ENCODE peak calls at places on chromosomes 12 and 14, in five cellular contexts. M, F, O, C and A are unnamed samples. For H3K9me3, the result is how much of the 10 kb centered on the place peaks cover.

GRCh38 chr12:59005195-59005961 is 85.1 kb upstream of the LRIG3 start:
- DNase-seq in M (peak), F (no peak), O (no peak), C (no peak), A (no peak)

GRCh38 chr12:68425998-68426397 is 93.8 kb upstream of the MDM1 start:
- DNase-seq in M (peak), F (no peak), O (no peak), C (no peak), A (no peak)

GRCh38 chr14:54724123-54724522 is 157.2 kb downstream of the SAMD4A start:
- DNase-seq in M (no peak), F (no peak), O (no peak), C (no peak), A (no peak)

GRCh38 chr14:104975481-104976197 is 2.5 kb downstream of the AHNAK2 start:
- DNase-seq in M (no peak), F (peak), O (peak), C (peak), A (peak)

GRCh38 chr14:67940894-67941455 is 121.4 kb downstream of the RAD51B start:
- DNase-seq in M (peak), F (no peak), O (no peak), C (no peak), A (no peak)

GRCh38 chr12:122976648-122976975 is 1.6 kb downstream of the OGFOD2 start:
- DNase-seq in M (no peak), F (peak), O (no peak), C (no peak), A (peak)

GRCh38 chr12:50949801-50950302 is 2.5 kb upstream of the HIGD1C start:
- DNase-seq in M (no peak), F (no peak), O (no peak), C (no peak), A (no peak)

GRCh38 chr12:115103884-115104883 is 420.2 kb upstream of the TBX3 start:
- DNase-seq in M (peak), F (peak), O (no peak), C (no peak), A (no peak)

GRCh38 chr12:95262808-95263207 is 45.2 kb downstream of the VEZT start:
- DNase-seq in M (no peak), F (no peak), O (no peak), C (no peak), A (no peak)

GRCh38 chr14:72013606-72014129 is 81.4 kb downstream of the RGS6 start:
- DNase-seq in M (no peak), F (no peak), O (no peak), C (no peak), A (no peak)

GRCh38 chr12:20436367-20436766 is 68.0 kb downstream of the PDE3A start:
- DNase-seq in M (peak), F (no peak), O (no peak), C (no peak), A (no peak)

GRCh38 chr14:73633517-73634332 is 11.1 kb upstream of the DNAL1 start:
- DNase-seq in M (peak), F (peak), O (peak), C (peak), A (peak)

GRCh38 chr12:40105515-40106201 is at the start of gene SLC2A13:
- DNase-seq in M (peak), F (peak), O (peak), C (peak), A (peak)

GRCh38 chr14:105064721-105065143 is 498 bp downstream of the GPR132 start:
- DNase-seq in M (peak), F (no peak), O (no peak), C (peak), A (peak)

GRCh38 chr12:52848661-52849255 is at the start of gene KRT78:
- DNase-seq in M (no peak), F (no peak), O (no peak), C (no peak), A (no peak)

GRCh38 chr12:114685869-114686268 is 1.9 kb upstream of the TBX3 start:
- DNase-seq in M (no peak), F (no peak), O (no peak), C (no peak), A (no peak)

GRCh38 chr12:3035171-3035570 is 42.0 kb upstream of the TSPAN9 start:
- DNase-seq in M (no peak), F (no peak), O (no peak), C (no peak), A (no peak)

GRCh38 chr14:61668267-61668666 is 27.0 kb upstream of the HIF1A start:
- DNase-seq in M (no peak), F (no peak), O (no peak), C (no peak), A (no peak)

GRCh38 chr14:93430319-93430801 is 379 bp upstream of the UNC79 start:
- DNase-seq in M (peak), F (no peak), O (no peak), C (no peak), A (no peak)

GRCh38 chr12:13124661-13125505 is 21.4 kb upstream of the GSG1 start:
- DNase-seq in M (peak), F (no peak), O (no peak), C (no peak), A (no peak)

GRCh38 chr12:19681007-19681406 is 241.7 kb downstream of the AEBP2 start:
- DNase-seq in M (no peak), F (no peak), O (no peak), C (no peak), A (no peak)

GRCh38 chr14:68794856-68795601 is 2.2 kb upstream of the ZFP36L1 start:
- DNase-seq in M (peak), F (no peak), O (no peak), C (no peak), A (no peak)

GRCh38 chr14:88521818-88522217 is 33.0 kb downstream of the PTPN21 start:
- DNase-seq in M (peak), F (no peak), O (no peak), C (no peak), A (no peak)

GRCh38 chr14:27242874-27243273 is 645.0 kb upstream of the NOVA1 start:
- DNase-seq in M (no peak), F (no peak), O (no peak), C (no peak), A (no peak)

GRCh38 chr14:28751467-28752058 is 15.0 kb upstream of the FOXG1 start:
- DNase-seq in M (peak), F (no peak), O (no peak), C (no peak), A (no peak)

GRCh38 chr12:121857322-121858246 is 1.1 kb downstream of the HPD start:
- DNase-seq in M (peak), F (no peak), O (no peak), C (peak), A (no peak)

GRCh38 chr14:75254901-75255300 is 23.7 kb upstream of the FOS start:
- DNase-seq in M (no peak), F (no peak), O (no peak), C (peak), A (peak)

GRCh38 chr12:27220057-27220987 is 23.8 kb upstream of the STK38L start:
- DNase-seq in M (peak), F (no peak), O (no peak), C (no peak), A (no peak)

GRCh38 chr12:107277850-107278249 is 184.5 kb upstream of the CRY1 start:
- DNase-seq in M (peak), F (no peak), O (no peak), C (no peak), A (no peak)

DNA sequence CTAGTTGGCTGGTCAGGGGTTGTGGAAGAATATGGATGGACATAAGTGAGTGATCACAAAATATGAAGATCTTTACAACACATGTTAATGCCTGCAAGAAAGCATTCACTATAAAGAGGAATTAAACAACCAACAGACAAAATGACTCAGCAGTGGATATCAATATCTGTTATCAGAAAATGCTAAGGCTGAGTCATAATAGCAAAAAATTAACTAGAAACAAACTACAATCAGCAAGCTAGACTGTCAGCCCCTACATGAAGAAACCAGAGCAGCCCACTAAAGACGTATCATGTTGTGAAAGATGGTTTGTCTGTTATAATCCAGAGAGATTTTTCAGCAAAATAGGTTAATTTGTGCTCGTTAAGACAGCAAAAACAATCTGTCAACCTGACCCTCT is 472.9 kb downstream of the NELL2 start:
- DNase-seq in M (no peak), F (no peak), O (no peak), C (no peak), A (no peak)
- H3K9me3 ChIP-seq in M (under half), F (under half), O (under half), C (under half), A (under half)

GRCh38 chr12:90393654-90394053 is 561.3 kb downstream of the CCER1 start:
- DNase-seq in M (no peak), F (no peak), O (no peak), C (no peak), A (no peak)
- H3K9me3 ChIP-seq in M (under half), F (under half), O (under half), C (under half), A (under half)

GRCh38 chr12:31583878-31584277 is 7.1 kb downstream of the DENND5B start:
- DNase-seq in M (no peak), F (no peak), O (no peak), C (no peak), A (no peak)

GRCh38 chr12:31574803-31575573 is 15.9 kb downstream of the DENND5B start:
- DNase-seq in M (peak), F (no peak), O (no peak), C (no peak), A (no peak)

GRCh38 chr12:31582155-31582554 is 8.8 kb downstream of the DENND5B start:
- DNase-seq in M (peak), F (no peak), O (no peak), C (no peak), A (no peak)

GRCh38 chr12:31572900-31573299 is 18.0 kb downstream of the DENND5B start:
- DNase-seq in M (no peak), F (no peak), O (no peak), C (no peak), A (no peak)

GRCh38 chr12:31578632-31579031 is 12.3 kb downstream of the DENND5B start:
- DNase-seq in M (peak), F (no peak), O (no peak), C (no peak), A (no peak)
- H3K9me3 ChIP-seq in M (under half), F (under half), O (under half), C (under half), A (under half)

GRCh38 chr14:99028041-99028440 is 244.0 kb downstream of the BCL11B start:
- DNase-seq in M (no peak), F (no peak), O (no peak), C (no peak), A (no peak)

GRCh38 chr14:99029150-99029915 is 242.7 kb downstream of the BCL11B start:
- DNase-seq in M (no peak), F (no peak), O (no peak), C (no peak), A (no peak)

GRCh38 chr14:99029916-99030305 is 242.1 kb downstream of the BCL11B start:
- DNase-seq in M (no peak), F (no peak), O (no peak), C (no peak), A (no peak)

GRCh38 chr14:99028521-99028920 is 243.5 kb downstream of the BCL11B start:
- DNase-seq in M (no peak), F (no peak), O (no peak), C (no peak), A (no peak)

GRCh38 chr14:99030436-99030835 is 241.6 kb downstream of the BCL11B start:
- DNase-seq in M (no peak), F (no peak), O (no peak), C (no peak), A (no peak)
- H3K9me3 ChIP-seq in M (under half), F (under half), O (under half), C (under half), A (under half)